ENCODE peak calls at places on chromosomes 11 and 22, in five cellular contexts. J is OCI-LY7, P is Calu3, C is lower lobe of right lung, A is testis. Z is an unnamed sample.

GRCh38 chr22:38353142-38353629 is 36.0 kb upstream of the CSNK1E start:
- DNase-seq in J (peak), P (peak), C (peak), A (peak), Z (peak)

GRCh38 chr11:6911946-6912345 is 8.9 kb upstream of the OR2D3 start:
- DNase-seq in J (no peak), P (no peak), C (no peak), A (no peak), Z (no peak)

GRCh38 chr11:2306971-2307732 is 5.3 kb downstream of the TSPAN32 start:
- DNase-seq in J (no peak), P (no peak), C (peak), A (no peak), Z (peak)

GRCh38 chr11:68013611-68014156 is 3.6 kb downstream of the ALDH3B1 start:
- DNase-seq in J (no peak), P (no peak), C (no peak), A (no peak), Z (peak)

GRCh38 chr11:6705905-6706535 is 22.9 kb upstream of the MRPL17 start:
- DNase-seq in J (peak), P (peak), C (no peak), A (peak), Z (no peak)

GRCh38 chr11:124717786-124718634 is 21.7 kb upstream of the NRGN start:
- DNase-seq in J (no peak), P (no peak), C (peak), A (no peak), Z (peak)

GRCh38 chr22:27624042-27624441 is 177.5 kb downstream of the MN1 start:
- DNase-seq in J (no peak), P (no peak), C (no peak), A (no peak), Z (no peak)

GRCh38 chr22:17483670-17484372 is 79.5 kb upstream of the SLC25A18 start:
- DNase-seq in J (peak), P (no peak), C (no peak), A (peak), Z (no peak)

GRCh38 chr11:46391578-46392420 is at the start of gene CHRM4:
- DNase-seq in J (no peak), P (peak), C (no peak), A (peak), Z (no peak)
- TF ChIP-seq CTCF in J (peak), P (peak), C (no peak), A (no peak), Z (no peak)

GRCh38 chr11:47979378-47980092 is 824 bp upstream of the PTPRJ start:
- DNase-seq in J (no peak), P (no peak), C (no peak), A (no peak), Z (no peak)
- TF ChIP-seq CTCF in J (peak), P (no peak), C (no peak), A (no peak), Z (no peak)

GRCh38 chr22:49887716-49888115 is 30.5 kb downstream of the ALG12 start:
- DNase-seq in J (no peak), P (no peak), C (no peak), A (no peak), Z (no peak)

GRCh38 chr22:49887074-49887471 is 31.2 kb downstream of the ALG12 start:
- DNase-seq in J (no peak), P (no peak), C (no peak), A (no peak), Z (no peak)

GRCh38 chr22:49885881-49886280 is 32.2 kb downstream of the ZBED4 start:
- DNase-seq in J (no peak), P (no peak), C (no peak), A (no peak), Z (no peak)

GRCh38 chr22:49885281-49885680 is 31.6 kb downstream of the ZBED4 start:
- DNase-seq in J (no peak), P (no peak), C (no peak), A (no peak), Z (no peak)

DNA sequence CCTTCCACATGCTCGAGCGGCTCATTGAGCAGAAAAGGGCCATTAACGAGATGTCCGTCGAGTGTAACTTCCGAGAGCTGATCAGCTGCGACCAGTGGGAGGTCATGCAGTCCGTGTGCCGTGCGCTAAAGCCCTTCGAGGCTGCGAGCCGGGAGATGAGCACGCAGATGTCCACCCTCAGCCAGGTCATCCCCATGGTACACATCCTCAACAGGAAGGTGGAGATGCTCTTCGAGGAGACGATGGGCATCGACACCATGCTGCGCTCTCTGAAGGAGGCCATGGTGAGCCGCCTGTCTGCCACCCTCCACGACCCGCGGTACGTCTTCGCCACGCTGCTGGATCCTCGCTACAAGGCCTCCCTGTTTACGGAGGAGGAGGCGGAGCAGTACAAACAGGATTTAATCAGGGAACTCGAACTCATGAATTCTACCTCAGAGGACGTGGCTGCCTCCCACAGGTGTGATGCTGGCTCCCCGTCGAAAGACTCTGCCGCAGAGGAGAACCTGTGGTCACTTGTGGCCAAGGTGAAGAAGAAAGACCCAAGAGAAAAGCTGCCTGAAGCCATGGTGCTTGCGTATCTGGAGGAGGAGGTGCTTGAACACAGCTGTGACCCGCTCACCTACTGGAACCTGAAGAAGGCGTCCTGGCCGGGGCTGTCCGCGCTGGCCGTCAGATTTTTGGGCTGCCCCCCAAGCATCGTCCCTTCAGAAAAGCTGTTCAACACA is 31.7 kb downstream of the ALG12 start:
- DNase-seq in J (no peak), P (no peak), C (no peak), A (no peak), Z (no peak)
- TF ChIP-seq CTCF in J (no peak), P (no peak), C (no peak), A (no peak), Z (no peak)

GRCh38 chr11:9363954-9364912 is 20.2 kb upstream of the IPO7 start:
- DNase-seq in J (peak), P (peak), C (peak), A (peak), Z (peak)
- TF ChIP-seq CTCF in J (no peak), P (no peak), C (no peak), A (no peak), Z (no peak)

GRCh38 chr11:66851698-66852465 is 5.0 kb upstream of the LRFN4 start:
- DNase-seq in J (peak), P (no peak), C (peak), A (no peak), Z (no peak)
- TF ChIP-seq CTCF in J (peak), P (no peak), C (no peak), A (no peak), Z (no peak)

GRCh38 chr11:64224151-64224890 is 1.7 kb downstream of the TRPT1 start:
- DNase-seq in J (no peak), P (no peak), C (no peak), A (no peak), Z (no peak)

GRCh38 chr11:64226507-64227051 is 505 bp downstream of the NUDT22 start:
- DNase-seq in J (peak), P (peak), C (peak), A (peak), Z (peak)

GRCh38 chr11:64224891-64225607 is 937 bp downstream of the TRPT1 start:
- DNase-seq in J (no peak), P (no peak), C (no peak), A (no peak), Z (no peak)

GRCh38 chr11:64227405-64227956 is 1.4 kb downstream of the NUDT22 start:
- DNase-seq in J (no peak), P (no peak), C (no peak), A (no peak), Z (peak)

DNA sequence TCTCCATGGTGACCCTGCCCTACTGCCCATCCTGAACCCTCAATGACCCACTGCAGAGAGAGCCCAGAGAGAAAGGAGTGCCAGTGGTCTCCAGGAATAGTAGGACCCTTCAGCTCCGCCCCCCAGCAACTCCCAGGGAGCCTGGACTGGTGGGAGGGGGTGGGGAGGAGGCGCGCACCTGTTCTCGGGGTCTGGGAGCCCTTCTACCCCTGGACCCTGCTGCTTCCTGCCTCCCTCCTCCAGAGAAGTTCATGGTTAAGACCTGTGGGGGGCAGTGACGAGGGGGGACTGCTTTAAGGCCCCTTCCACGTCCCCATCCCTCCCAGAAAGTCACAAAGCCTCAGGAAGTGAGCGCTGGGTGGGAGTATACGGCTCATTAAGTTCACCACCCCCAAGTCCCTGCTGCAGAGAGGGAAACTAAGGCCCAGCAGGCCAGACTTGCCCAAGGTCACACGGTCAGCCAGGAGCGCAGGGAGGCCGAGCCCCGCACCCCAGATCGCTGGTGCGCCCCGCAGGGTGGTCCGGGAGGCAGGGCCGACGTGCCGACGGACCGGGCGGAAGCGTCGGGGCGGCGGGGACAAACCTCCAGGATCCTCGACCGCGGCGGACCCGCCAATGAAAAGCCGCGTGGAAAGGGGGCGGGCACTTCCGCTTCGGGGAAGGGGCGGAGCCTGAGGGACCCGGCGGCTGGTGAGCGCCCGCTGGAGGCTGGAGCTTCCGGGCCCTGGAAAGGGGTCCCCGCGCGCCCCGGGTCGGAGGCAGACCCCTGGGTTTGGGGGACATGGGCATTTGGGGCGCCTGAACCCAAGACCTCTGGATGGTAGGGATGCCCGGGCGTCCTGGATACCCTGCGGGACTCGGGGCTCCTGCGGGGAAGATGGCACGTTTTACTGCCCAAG is at the start of the genes NUDT22 and TRPT1:
- DNase-seq in J (peak), P (peak), C (peak), A (peak), Z (peak)
- TF ChIP-seq CTCF in J (peak), P (peak), C (no peak), A (no peak), Z (no peak)

GRCh38 chr11:132402056-132402684 is 1031.8 kb downstream of the NTM start:
- DNase-seq in J (no peak), P (no peak), C (no peak), A (peak), Z (no peak)
- TF ChIP-seq CTCF in J (peak), P (no peak), C (no peak), A (no peak), Z (peak)

DNA sequence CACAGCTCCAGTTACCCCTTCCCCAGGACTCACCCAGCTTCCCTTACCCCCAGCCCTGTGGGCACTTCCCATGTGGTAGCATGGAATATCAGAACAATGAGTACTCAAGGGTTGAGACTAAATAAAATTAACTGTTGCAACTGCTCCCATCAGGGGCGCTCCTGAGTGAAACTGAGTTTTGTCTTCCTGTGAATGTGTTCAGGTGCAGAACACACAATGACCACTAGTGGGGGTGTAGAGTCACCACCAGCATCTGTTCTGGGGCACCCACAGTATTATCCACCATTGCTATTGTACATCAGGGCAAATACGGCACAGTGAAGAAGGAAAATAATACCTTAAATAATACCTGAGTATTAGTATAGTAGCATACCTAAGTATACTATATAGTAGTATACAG is 689.7 kb downstream of the TBC1D22A start:
- DNase-seq in J (peak), P (no peak), C (no peak), A (no peak), Z (no peak)
- TF ChIP-seq CTCF in J (peak), P (no peak), C (peak), A (no peak), Z (peak)

DNA sequence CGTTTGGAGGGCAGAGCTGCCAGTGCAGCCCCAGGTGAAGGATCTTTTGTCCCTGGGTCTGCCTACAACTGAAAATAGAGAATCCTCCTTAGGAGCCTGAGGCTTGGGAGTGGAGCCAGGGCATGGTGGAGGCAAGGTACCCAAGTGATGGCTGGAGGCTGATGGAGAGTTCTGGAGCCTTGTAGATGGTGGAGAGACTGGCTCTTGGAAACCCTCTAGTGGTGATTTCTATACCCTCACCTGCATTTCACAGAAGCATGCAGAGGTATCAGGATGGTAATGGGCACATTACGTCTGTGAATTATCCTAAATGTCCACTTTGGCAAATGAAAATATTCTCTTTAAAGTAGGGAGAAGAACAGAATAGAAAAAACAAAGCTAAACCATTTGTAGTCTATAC is 44.4 kb downstream of the INSC start:
- DNase-seq in J (peak), P (peak), C (no peak), A (no peak), Z (no peak)
- TF ChIP-seq CTCF in J (peak), P (peak), C (no peak), A (no peak), Z (no peak)

Z was measured in left lung.